ENCODE peak calls at places on chromosome 1, in nine cellular contexts. P is GM23338, H is tibial nerve, C is IMR-90, Z is dorsolateral prefrontal cortex, J is A549, O is omental fat pad, A is upper lobe of right lung, S is astrocyte of the spinal cord. L is an unnamed sample.

GRCh38 chr1:117512728-117513321 is 93.0 kb upstream of the TENT5C start:
- DNase-seq in P (peak), C (peak), O (no peak), Z (no peak), S (peak), A (no peak), J (no peak), H (no peak), L (peak)

GRCh38 chr1:154664331-154664730 is 56.3 kb upstream of the ADAR start:
- DNase-seq in O (no peak), A (no peak), Z (no peak), J (no peak), S (no peak), P (no peak), C (no peak), H (no peak), L (no peak)

GRCh38 chr1:160217466-160218165 is 12.4 kb downstream of the PEA15 start:
- DNase-seq in J (no peak), A (no peak), H (no peak), O (no peak), Z (no peak), S (no peak), C (no peak), P (no peak), L (peak)

GRCh38 chr1:162023547-162024501 is at the start of gene OLFML2B:
- DNase-seq in C (peak), S (peak), A (peak), J (peak), P (peak), H (peak), O (no peak), Z (no peak), L (peak)

GRCh38 chr1:154476791-154477190 is 25.2 kb upstream of the TDRD10 start:
- DNase-seq in O (peak), A (no peak), C (no peak), P (no peak), S (no peak), Z (no peak), J (no peak), H (no peak), L (peak)

GRCh38 chr1:189787201-189787600 is 690.5 kb downstream of the BRINP3 start:
- DNase-seq in O (no peak), Z (no peak), C (peak), H (no peak), P (peak), J (no peak), A (no peak), S (peak), L (peak)

GRCh38 chr1:181969902-181970301 is 91.6 kb downstream of the ZNF648 start:
- DNase-seq in C (no peak), P (peak), Z (no peak), A (no peak), H (no peak), O (no peak), S (no peak), J (no peak), L (no peak)

GRCh38 chr1:175714350-175714749 is 29.0 kb downstream of the TNR start:
- DNase-seq in H (no peak), A (no peak), P (no peak), J (no peak), O (no peak), C (no peak), Z (no peak), S (no peak), L (no peak)

GRCh38 chr1:8382608-8383525 is 65.0 kb downstream of the SLC45A1 start:
- DNase-seq in H (no peak), A (no peak), J (no peak), S (no peak), C (no peak), Z (no peak), O (no peak), P (no peak), L (no peak)

GRCh38 chr1:21251773-21252471 is 38.3 kb downstream of the ECE1 start:
- DNase-seq in S (peak), C (peak), O (no peak), H (no peak), Z (no peak), A (no peak), P (no peak), J (peak), L (peak)

GRCh38 chr1:211483896-211484612 is 7.9 kb downstream of the RD3 start:
- DNase-seq in A (no peak), C (no peak), J (no peak), O (no peak), H (no peak), Z (no peak), S (no peak), P (no peak), L (no peak)

GRCh38 chr1:37808369-37809319 is 636 bp upstream of the YRDC start:
- DNase-seq in Z (peak), P (peak), C (peak), J (peak), H (peak), O (peak), S (peak), A (peak), L (peak)

GRCh38 chr1:41444246-41444645 is 40.2 kb downstream of the EDN2 start:
- DNase-seq in C (no peak), Z (no peak), O (no peak), A (no peak), P (no peak), J (peak), S (no peak), H (no peak), L (no peak)
- TF ChIP-seq CTCF in C (no peak), Z (no peak), O (no peak), A (no peak), P (peak), J (no peak), S (peak), H (no peak), L (peak)

GRCh38 chr1:18949689-18950414 is 6.6 kb downstream of the IFFO2 start:
- DNase-seq in P (peak), C (peak), S (peak), Z (no peak), O (no peak), H (no peak), A (no peak), J (no peak), L (peak)
- TF ChIP-seq CTCF in P (peak), C (peak), S (peak), Z (peak), O (no peak), H (peak), A (peak), J (no peak), L (peak)

GRCh38 chr1:109788695-109789521 is 25.2 kb upstream of the EPS8L3 start:
- DNase-seq in S (no peak), A (peak), O (peak), Z (peak), P (peak), C (no peak), J (peak), H (no peak), L (no peak)
- TF ChIP-seq CTCF in S (peak), A (peak), O (no peak), Z (no peak), P (peak), C (peak), J (peak), H (no peak), L (peak)

DNA sequence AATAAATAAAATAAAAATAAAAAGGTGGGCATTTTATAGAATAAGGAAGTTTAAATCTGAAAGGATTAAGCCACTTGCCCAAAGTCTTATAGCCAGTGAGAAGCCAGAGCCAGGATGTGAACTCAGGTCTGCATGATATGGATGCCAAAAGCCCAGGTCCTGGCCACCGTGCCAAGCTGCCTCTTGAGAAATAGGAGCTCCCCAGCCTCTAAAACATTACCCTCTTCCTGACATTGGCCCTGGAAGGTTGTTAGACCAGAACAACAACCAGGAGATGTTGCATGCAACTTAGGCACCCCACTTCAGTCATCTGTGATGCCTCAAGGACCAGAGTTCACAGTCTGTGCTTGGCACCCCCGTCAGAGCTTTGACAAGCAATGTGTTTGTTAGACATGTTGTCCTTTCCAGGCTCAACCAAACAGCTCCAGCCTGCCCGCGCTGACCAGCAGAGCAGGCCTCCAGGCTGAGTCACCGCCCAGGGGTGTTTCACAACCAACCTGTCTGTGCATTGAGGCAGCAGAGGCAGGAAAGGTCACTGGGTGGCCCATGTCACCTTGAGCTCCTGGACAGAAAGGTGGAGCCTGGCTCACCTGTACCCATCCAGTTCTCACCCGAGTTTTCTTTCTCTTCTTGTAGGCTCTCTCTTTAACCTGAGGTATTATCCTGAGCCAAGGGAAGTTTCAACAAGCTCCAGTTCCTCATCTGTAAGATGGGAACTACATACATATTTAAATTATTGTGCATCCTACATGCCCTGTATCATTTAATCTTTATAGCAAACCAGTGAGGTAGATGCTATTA is 14.9 kb upstream of the MED18 start:
- DNase-seq in H (no peak), P (no peak), S (no peak), J (peak), O (peak), A (peak), C (peak), Z (no peak), L (peak)
- TF ChIP-seq CTCF in H (no peak), P (no peak), S (no peak), J (no peak), O (no peak), A (no peak), C (no peak), Z (no peak), L (no peak)

DNA sequence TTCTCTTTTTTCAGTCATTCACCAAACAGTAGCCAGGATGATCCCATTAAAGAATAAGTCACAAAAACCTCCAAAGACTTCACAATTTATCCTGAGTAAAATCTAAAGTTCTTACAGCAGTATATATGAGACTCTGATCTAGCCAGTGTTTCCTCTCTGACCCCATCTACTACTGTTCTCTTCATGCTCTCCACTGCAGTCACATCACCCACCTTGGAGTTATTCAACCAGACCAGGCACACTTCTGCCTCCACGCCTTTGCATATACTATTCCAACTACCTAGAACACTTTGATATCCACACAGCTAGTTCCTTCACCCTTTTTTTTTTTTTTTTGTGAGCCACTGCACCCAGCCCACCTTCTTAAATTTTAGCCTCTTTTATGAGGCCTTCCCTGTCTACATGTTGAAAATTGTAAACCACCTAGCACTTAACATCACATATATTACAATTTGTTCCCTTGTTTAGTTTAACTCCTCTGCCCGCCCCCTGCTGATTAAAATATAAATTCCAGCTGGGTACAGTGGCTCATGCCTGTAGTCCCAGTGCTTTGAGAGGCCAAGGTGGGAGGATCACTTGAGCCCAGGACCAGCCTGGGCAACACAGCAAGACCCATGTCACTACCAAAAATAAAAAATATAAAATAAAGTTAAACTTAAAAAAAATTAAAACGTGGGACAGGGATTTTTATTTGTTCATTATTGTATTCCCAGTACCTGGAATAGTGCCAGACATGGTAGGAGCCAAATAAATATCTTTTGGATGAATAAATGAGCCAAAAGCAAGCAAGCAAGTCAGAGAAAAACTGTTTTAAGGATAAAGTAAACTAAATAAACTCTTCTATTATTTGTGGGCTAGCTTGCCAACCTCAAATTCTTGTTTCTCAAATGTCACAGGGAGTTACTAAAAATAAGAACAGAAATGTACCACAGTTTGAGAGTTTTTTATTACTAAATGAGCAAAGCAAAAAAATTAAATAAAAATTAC is 35.2 kb upstream of the MUTYH start:
- DNase-seq in H (no peak), O (no peak), Z (no peak), A (no peak), J (no peak), P (no peak), S (no peak), C (no peak), L (no peak)
- TF ChIP-seq CTCF in H (no peak), O (no peak), Z (no peak), A (peak), J (no peak), P (no peak), S (no peak), C (no peak), L (no peak)

GRCh38 chr1:76620371-76620770 is 246.9 kb upstream of the ST6GALNAC5 start:
- DNase-seq in S (no peak), H (no peak), A (no peak), P (no peak), O (no peak), J (no peak), C (no peak), Z (no peak), L (no peak)
- TF ChIP-seq CTCF in S (no peak), H (no peak), A (no peak), P (peak), O (no peak), J (no peak), C (no peak), Z (no peak), L (no peak)

GRCh38 chr1:228273720-228274451 is 66.0 kb downstream of the OBSCN start:
- DNase-seq in H (no peak), Z (no peak), P (peak), C (no peak), O (peak), S (no peak), A (peak), J (no peak), L (no peak)

GRCh38 chr1:228275154-228275434 is 67.2 kb downstream of the OBSCN start:
- DNase-seq in O (no peak), J (no peak), Z (no peak), P (no peak), S (no peak), C (no peak), H (no peak), A (no peak), L (no peak)

GRCh38 chr1:228272831-228273571 is 65.2 kb downstream of the OBSCN start:
- DNase-seq in C (no peak), O (peak), S (no peak), H (no peak), J (no peak), Z (no peak), P (no peak), A (peak), L (no peak)

GRCh38 chr1:228275435-228276342 is 67.8 kb downstream of the OBSCN start:
- DNase-seq in P (peak), S (peak), J (no peak), O (peak), C (peak), H (peak), A (peak), Z (no peak), L (peak)

DNA sequence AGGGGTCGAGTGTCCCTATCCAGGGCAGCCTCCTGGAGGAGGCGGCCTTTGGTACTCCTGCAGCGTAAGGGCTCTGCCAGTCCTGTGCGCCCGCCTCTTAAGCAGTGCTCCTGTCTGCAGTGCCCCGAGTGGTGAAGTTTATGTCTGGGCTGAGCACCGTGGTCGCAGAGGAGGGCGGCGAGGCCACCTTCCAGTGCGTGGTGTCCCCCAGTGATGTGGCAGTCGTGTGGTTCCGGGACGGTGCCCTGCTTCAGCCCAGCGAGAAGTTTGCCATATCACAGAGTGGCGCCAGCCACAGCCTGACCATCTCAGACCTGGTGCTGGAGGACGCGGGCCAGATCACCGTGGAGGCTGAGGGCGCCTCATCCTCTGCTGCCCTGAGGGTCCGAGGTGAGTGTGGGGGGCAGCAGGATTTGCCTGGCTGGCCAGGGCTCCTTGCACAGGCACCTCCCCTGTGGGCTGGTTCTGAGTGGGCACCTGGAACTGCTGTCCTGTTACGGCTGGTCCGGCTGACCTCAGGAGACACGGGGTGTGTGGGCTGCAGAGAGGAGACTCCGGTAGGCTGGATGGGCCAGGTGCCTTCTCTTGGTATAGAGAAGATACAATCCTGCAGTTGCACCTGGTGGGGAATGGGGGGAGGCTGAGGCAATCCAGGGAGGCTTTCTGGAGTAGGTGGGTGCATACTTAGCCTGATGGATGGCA is 66.8 kb downstream of the OBSCN start:
- DNase-seq in O (peak), C (no peak), H (no peak), A (peak), P (peak), J (no peak), S (no peak), Z (no peak), L (no peak)
- TF ChIP-seq CTCF in O (no peak), C (no peak), H (no peak), A (no peak), P (peak), J (no peak), S (no peak), Z (no peak), L (no peak)